ENCODE peak calls at places on chromosome 9, in six cellular contexts. One of them, this sample, is unnamed.

GRCh38 chr9:130629443-130630090 is 34.8 kb upstream of the PRDM12 start:
- DNase-seq in KBM-7: no peak
- DNase-seq in caudate nucleus: peak
- DNase-seq in thyroid gland: no peak
- DNase-seq in AG04450: no peak
- DNase-seq in fibroblast of pulmonary artery: no peak
- DNase-seq in this sample: no peak

GRCh38 chr9:22215492-22215891 is 206.4 kb upstream of the CDKN2B start:
- DNase-seq in KBM-7: no peak
- DNase-seq in caudate nucleus: no peak
- DNase-seq in thyroid gland: no peak
- DNase-seq in AG04450: no peak
- DNase-seq in fibroblast of pulmonary artery: no peak
- DNase-seq in this sample: no peak

GRCh38 chr9:84538879-84539278 is 130.7 kb upstream of the NTRK2 start:
- DNase-seq in KBM-7: no peak
- DNase-seq in caudate nucleus: no peak
- DNase-seq in thyroid gland: no peak
- DNase-seq in AG04450: no peak
- DNase-seq in fibroblast of pulmonary artery: no peak
- DNase-seq in this sample: no peak

GRCh38 chr9:23821400-23822181 is 4.4 kb downstream of the ELAVL2 start:
- DNase-seq in KBM-7: peak
- DNase-seq in caudate nucleus: no peak
- DNase-seq in thyroid gland: peak
- DNase-seq in AG04450: no peak
- DNase-seq in fibroblast of pulmonary artery: no peak
- DNase-seq in this sample: no peak

GRCh38 chr9:92706218-92706940 is 36.4 kb upstream of the IPPK start:
- DNase-seq in KBM-7: peak
- DNase-seq in caudate nucleus: no peak
- DNase-seq in thyroid gland: no peak
- DNase-seq in AG04450: no peak
- DNase-seq in fibroblast of pulmonary artery: peak
- DNase-seq in this sample: peak

GRCh38 chr9:94533155-94533554 is 21.7 kb upstream of the PCAT7 start:
- DNase-seq in KBM-7: no peak
- DNase-seq in caudate nucleus: no peak
- DNase-seq in thyroid gland: no peak
- DNase-seq in AG04450: no peak
- DNase-seq in fibroblast of pulmonary artery: no peak
- DNase-seq in this sample: no peak

GRCh38 chr9:35729700-35730485 is 2.1 kb downstream of the TLN1 start:
- DNase-seq in KBM-7: peak
- DNase-seq in caudate nucleus: no peak
- DNase-seq in thyroid gland: peak
- DNase-seq in AG04450: peak
- DNase-seq in fibroblast of pulmonary artery: peak
- DNase-seq in this sample: no peak

GRCh38 chr9:136625101-136626065 is 37.3 kb upstream of the EGFL7 start:
- DNase-seq in KBM-7: peak
- DNase-seq in caudate nucleus: peak
- DNase-seq in thyroid gland: peak
- DNase-seq in AG04450: no peak
- DNase-seq in fibroblast of pulmonary artery: peak
- DNase-seq in this sample: no peak

GRCh38 chr9:34653610-34654072 is 1.7 kb downstream of the IL11RA start:
- DNase-seq in KBM-7: no peak
- DNase-seq in caudate nucleus: no peak
- DNase-seq in thyroid gland: no peak
- DNase-seq in AG04450: no peak
- DNase-seq in fibroblast of pulmonary artery: peak
- DNase-seq in this sample: no peak

GRCh38 chr9:110635589-110635988 is 33.0 kb upstream of the MUSK start:
- DNase-seq in KBM-7: no peak
- DNase-seq in caudate nucleus: no peak
- DNase-seq in thyroid gland: no peak
- DNase-seq in AG04450: no peak
- DNase-seq in fibroblast of pulmonary artery: no peak
- DNase-seq in this sample: no peak

GRCh38 chr9:112443200-112443599 is 43.4 kb upstream of the KIAA1958 start:
- DNase-seq in KBM-7: peak
- DNase-seq in caudate nucleus: no peak
- DNase-seq in thyroid gland: peak
- DNase-seq in AG04450: no peak
- DNase-seq in fibroblast of pulmonary artery: peak
- DNase-seq in this sample: no peak

GRCh38 chr9:87336407-87336806 is 161.3 kb upstream of the DAPK1 start:
- DNase-seq in KBM-7: peak
- DNase-seq in caudate nucleus: no peak
- DNase-seq in thyroid gland: no peak
- DNase-seq in AG04450: no peak
- DNase-seq in fibroblast of pulmonary artery: peak
- DNase-seq in this sample: no peak

GRCh38 chr9:109355564-109356297 is 34.9 kb upstream of the EPB41L4B start:
- DNase-seq in KBM-7: no peak
- DNase-seq in caudate nucleus: no peak
- DNase-seq in thyroid gland: no peak
- DNase-seq in AG04450: no peak
- DNase-seq in fibroblast of pulmonary artery: no peak
- DNase-seq in this sample: no peak

GRCh38 chr9:97703437-97704326 is 6.5 kb upstream of the XPA start:
- DNase-seq in KBM-7: no peak
- DNase-seq in caudate nucleus: no peak
- DNase-seq in thyroid gland: no peak
- DNase-seq in AG04450: no peak
- DNase-seq in fibroblast of pulmonary artery: peak
- DNase-seq in this sample: peak

GRCh38 chr9:15510789-15511575 is at the start of gene PSIP1:
- DNase-seq in KBM-7: peak
- DNase-seq in caudate nucleus: peak
- DNase-seq in thyroid gland: peak
- DNase-seq in AG04450: peak
- DNase-seq in fibroblast of pulmonary artery: peak
- DNase-seq in this sample: peak

GRCh38 chr9:27701029-27701428 is 127.7 kb upstream of the C9orf72 start:
- DNase-seq in KBM-7: no peak
- DNase-seq in caudate nucleus: no peak
- DNase-seq in thyroid gland: no peak
- DNase-seq in AG04450: no peak
- DNase-seq in fibroblast of pulmonary artery: no peak
- DNase-seq in this sample: no peak

GRCh38 chr9:15735083-15735974 is 182.5 kb downstream of the CCDC171 start:
- DNase-seq in KBM-7: no peak
- DNase-seq in caudate nucleus: no peak
- DNase-seq in thyroid gland: no peak
- DNase-seq in AG04450: peak
- DNase-seq in fibroblast of pulmonary artery: peak
- DNase-seq in this sample: peak

GRCh38 chr9:71812385-71812784 is 44.1 kb upstream of the CEMIP2 start:
- DNase-seq in KBM-7: no peak
- DNase-seq in caudate nucleus: peak
- DNase-seq in thyroid gland: no peak
- DNase-seq in AG04450: no peak
- DNase-seq in fibroblast of pulmonary artery: peak
- DNase-seq in this sample: no peak

GRCh38 chr9:101977614-101978210 is 239.3 kb upstream of the GRIN3A start:
- DNase-seq in KBM-7: peak
- DNase-seq in caudate nucleus: no peak
- DNase-seq in thyroid gland: no peak
- DNase-seq in AG04450: no peak
- DNase-seq in fibroblast of pulmonary artery: peak
- DNase-seq in this sample: no peak

GRCh38 chr9:77152289-77152688 is 25.0 kb upstream of the VPS13A start:
- DNase-seq in KBM-7: no peak
- DNase-seq in caudate nucleus: no peak
- DNase-seq in thyroid gland: no peak
- DNase-seq in AG04450: no peak
- DNase-seq in fibroblast of pulmonary artery: no peak
- DNase-seq in this sample: no peak

GRCh38 chr9:70113403-70114022 is 69.9 kb downstream of the MAMDC2 start:
- DNase-seq in KBM-7: peak
- DNase-seq in caudate nucleus: peak
- DNase-seq in thyroid gland: peak
- DNase-seq in AG04450: no peak
- DNase-seq in fibroblast of pulmonary artery: peak
- DNase-seq in this sample: no peak

GRCh38 chr9:31683126-31683525 is 701.3 kb upstream of the ACO1 start:
- DNase-seq in KBM-7: no peak
- DNase-seq in caudate nucleus: no peak
- DNase-seq in thyroid gland: no peak
- DNase-seq in AG04450: no peak
- DNase-seq in fibroblast of pulmonary artery: no peak
- DNase-seq in this sample: no peak

This sample was measured in Panc1.